ENCODE peak calls at places on chromosome 6, in eight cellular contexts. One of them, this sample, is unnamed.

GRCh38 chr6:107786709-107787588 is 37.2 kb downstream of the SCML4 start:
- DNase-seq in GM13976: peak; percentile 47
- DNase-seq in transverse colon: peak; percentile 17
- DNase-seq in fibroblast of mammary gland: no peak
- DNase-seq in astrocyte of the spinal cord: no peak
- DNase-seq in H9: no peak
- DNase-seq in GM10248: peak; percentile 41
- DNase-seq in retinal pigment epithelial cell: no peak
- DNase-seq in this sample: no peak

GRCh38 chr6:169850746-169851145 is 99.3 kb downstream of the ERMARD start:
- DNase-seq in H9: no peak
- DNase-seq in transverse colon: no peak
- DNase-seq in retinal pigment epithelial cell: no peak
- DNase-seq in fibroblast of mammary gland: no peak
- DNase-seq in astrocyte of the spinal cord: no peak
- DNase-seq in GM13976: no peak
- DNase-seq in GM10248: no peak
- DNase-seq in this sample: no peak

GRCh38 chr6:46051962-46052361 is 36.3 kb upstream of the CLIC5 start:
- DNase-seq in fibroblast of mammary gland: peak; percentile 35
- DNase-seq in retinal pigment epithelial cell: no peak
- DNase-seq in H9: no peak
- DNase-seq in transverse colon: no peak
- DNase-seq in GM13976: no peak
- DNase-seq in astrocyte of the spinal cord: no peak
- DNase-seq in GM10248: no peak
- DNase-seq in this sample: no peak

GRCh38 chr6:38110407-38111025 is 291.0 kb downstream of the ZFAND3 start:
- DNase-seq in retinal pigment epithelial cell: no peak
- DNase-seq in transverse colon: no peak
- DNase-seq in fibroblast of mammary gland: peak; percentile 12
- DNase-seq in H9: no peak
- DNase-seq in GM13976: no peak
- DNase-seq in GM10248: no peak
- DNase-seq in astrocyte of the spinal cord: no peak
- DNase-seq in this sample: no peak

GRCh38 chr6:20197251-20197650 is 15.0 kb downstream of the MBOAT1 start:
- DNase-seq in GM13976: no peak
- DNase-seq in astrocyte of the spinal cord: no peak
- DNase-seq in H9: peak; percentile 72
- DNase-seq in GM10248: no peak
- DNase-seq in fibroblast of mammary gland: no peak
- DNase-seq in retinal pigment epithelial cell: no peak
- DNase-seq in transverse colon: no peak
- DNase-seq in this sample: no peak

GRCh38 chr6:159871911-159872310 is 18.9 kb upstream of the MAS1 start:
- DNase-seq in transverse colon: no peak
- DNase-seq in GM10248: no peak
- DNase-seq in fibroblast of mammary gland: peak; percentile 17
- DNase-seq in astrocyte of the spinal cord: no peak
- DNase-seq in H9: no peak
- DNase-seq in retinal pigment epithelial cell: no peak
- DNase-seq in GM13976: no peak
- DNase-seq in this sample: no peak

GRCh38 chr6:114649298-114649697 is 306.5 kb upstream of the HS3ST5 start:
- DNase-seq in H9: no peak
- DNase-seq in fibroblast of mammary gland: no peak
- DNase-seq in transverse colon: no peak
- DNase-seq in retinal pigment epithelial cell: no peak
- DNase-seq in GM13976: no peak
- DNase-seq in GM10248: no peak
- DNase-seq in astrocyte of the spinal cord: no peak
- DNase-seq in this sample: no peak

GRCh38 chr6:26534681-26535465 is 3.3 kb upstream of the HMGN4 start:
- DNase-seq in fibroblast of mammary gland: no peak
- DNase-seq in GM13976: no peak
- DNase-seq in GM10248: no peak
- DNase-seq in transverse colon: peak; percentile 54
- DNase-seq in astrocyte of the spinal cord: no peak
- DNase-seq in retinal pigment epithelial cell: no peak
- DNase-seq in H9: no peak
- DNase-seq in this sample: no peak

GRCh38 chr6:138310294-138310693 is 67.4 kb upstream of the SMIM28 start:
- DNase-seq in retinal pigment epithelial cell: no peak
- DNase-seq in GM13976: no peak
- DNase-seq in fibroblast of mammary gland: peak; percentile 11
- DNase-seq in H9: no peak
- DNase-seq in astrocyte of the spinal cord: peak; percentile 16
- DNase-seq in transverse colon: no peak
- DNase-seq in GM10248: no peak
- DNase-seq in this sample: no peak

GRCh38 chr6:128421788-128422187 is 98.6 kb downstream of the PTPRK start:
- DNase-seq in H9: no peak
- DNase-seq in retinal pigment epithelial cell: no peak
- DNase-seq in GM10248: no peak
- DNase-seq in astrocyte of the spinal cord: no peak
- DNase-seq in transverse colon: no peak
- DNase-seq in fibroblast of mammary gland: no peak
- DNase-seq in GM13976: no peak
- DNase-seq in this sample: no peak

GRCh38 chr6:112144145-112144926 is 56.9 kb downstream of the FAM229B start:
- DNase-seq in retinal pigment epithelial cell: no peak
- DNase-seq in transverse colon: no peak
- DNase-seq in GM13976: no peak
- DNase-seq in GM10248: no peak
- DNase-seq in astrocyte of the spinal cord: peak; percentile 8
- DNase-seq in H9: no peak
- DNase-seq in fibroblast of mammary gland: peak; percentile 77
- DNase-seq in this sample: peak; percentile 65

GRCh38 chr6:23656257-23656731 is 469.7 kb upstream of the NRSN1 start:
- DNase-seq in transverse colon: no peak
- DNase-seq in H9: no peak
- DNase-seq in fibroblast of mammary gland: no peak
- DNase-seq in GM10248: no peak
- DNase-seq in retinal pigment epithelial cell: peak; percentile 35
- DNase-seq in GM13976: no peak
- DNase-seq in astrocyte of the spinal cord: no peak
- DNase-seq in this sample: no peak

GRCh38 chr6:44569931-44570385 is 182.5 kb downstream of the CDC5L start:
- DNase-seq in H9: peak; percentile 35
- DNase-seq in astrocyte of the spinal cord: peak; percentile 61
- DNase-seq in transverse colon: peak; percentile 18
- DNase-seq in fibroblast of mammary gland: peak; percentile 46
- DNase-seq in retinal pigment epithelial cell: no peak
- DNase-seq in GM10248: no peak
- DNase-seq in GM13976: no peak
- DNase-seq in this sample: no peak

GRCh38 chr6:42506070-42506469 is 54.3 kb upstream of the TRERF1 start:
- DNase-seq in fibroblast of mammary gland: no peak
- DNase-seq in GM13976: no peak
- DNase-seq in astrocyte of the spinal cord: no peak
- DNase-seq in H9: no peak
- DNase-seq in transverse colon: no peak
- DNase-seq in retinal pigment epithelial cell: no peak
- DNase-seq in GM10248: no peak
- DNase-seq in this sample: no peak

GRCh38 chr6:170049641-170050491 is 241.0 kb downstream of the DLL1 start:
- DNase-seq in astrocyte of the spinal cord: peak; percentile 1
- DNase-seq in GM10248: no peak
- DNase-seq in GM13976: no peak
- DNase-seq in fibroblast of mammary gland: peak; percentile 84
- DNase-seq in transverse colon: peak; percentile 85
- DNase-seq in H9: no peak
- DNase-seq in retinal pigment epithelial cell: no peak
- DNase-seq in this sample: peak; percentile 97

GRCh38 chr6:137155830-137156229 is 17.6 kb downstream of the IL22RA2 start:
- DNase-seq in retinal pigment epithelial cell: no peak
- DNase-seq in fibroblast of mammary gland: peak; percentile 84
- DNase-seq in transverse colon: no peak
- DNase-seq in astrocyte of the spinal cord: peak; percentile 62
- DNase-seq in H9: no peak
- DNase-seq in GM10248: peak; percentile 26
- DNase-seq in GM13976: peak; percentile 34
- DNase-seq in this sample: no peak

GRCh38 chr6:131182991-131183425 is 47.7 kb downstream of the AKAP7 start:
- DNase-seq in astrocyte of the spinal cord: peak; percentile 45
- DNase-seq in GM13976: peak; percentile 13
- DNase-seq in H9: peak; percentile 49
- DNase-seq in retinal pigment epithelial cell: no peak
- DNase-seq in fibroblast of mammary gland: peak; percentile 47
- DNase-seq in GM10248: no peak
- DNase-seq in transverse colon: no peak
- DNase-seq in this sample: no peak

GRCh38 chr6:9521152-9521530 is 893.7 kb downstream of the TFAP2A start:
- DNase-seq in astrocyte of the spinal cord: no peak
- DNase-seq in GM13976: peak; percentile 28
- DNase-seq in GM10248: no peak
- DNase-seq in transverse colon: no peak
- DNase-seq in fibroblast of mammary gland: no peak
- DNase-seq in retinal pigment epithelial cell: no peak
- DNase-seq in H9: no peak
- DNase-seq in this sample: no peak

DNA sequence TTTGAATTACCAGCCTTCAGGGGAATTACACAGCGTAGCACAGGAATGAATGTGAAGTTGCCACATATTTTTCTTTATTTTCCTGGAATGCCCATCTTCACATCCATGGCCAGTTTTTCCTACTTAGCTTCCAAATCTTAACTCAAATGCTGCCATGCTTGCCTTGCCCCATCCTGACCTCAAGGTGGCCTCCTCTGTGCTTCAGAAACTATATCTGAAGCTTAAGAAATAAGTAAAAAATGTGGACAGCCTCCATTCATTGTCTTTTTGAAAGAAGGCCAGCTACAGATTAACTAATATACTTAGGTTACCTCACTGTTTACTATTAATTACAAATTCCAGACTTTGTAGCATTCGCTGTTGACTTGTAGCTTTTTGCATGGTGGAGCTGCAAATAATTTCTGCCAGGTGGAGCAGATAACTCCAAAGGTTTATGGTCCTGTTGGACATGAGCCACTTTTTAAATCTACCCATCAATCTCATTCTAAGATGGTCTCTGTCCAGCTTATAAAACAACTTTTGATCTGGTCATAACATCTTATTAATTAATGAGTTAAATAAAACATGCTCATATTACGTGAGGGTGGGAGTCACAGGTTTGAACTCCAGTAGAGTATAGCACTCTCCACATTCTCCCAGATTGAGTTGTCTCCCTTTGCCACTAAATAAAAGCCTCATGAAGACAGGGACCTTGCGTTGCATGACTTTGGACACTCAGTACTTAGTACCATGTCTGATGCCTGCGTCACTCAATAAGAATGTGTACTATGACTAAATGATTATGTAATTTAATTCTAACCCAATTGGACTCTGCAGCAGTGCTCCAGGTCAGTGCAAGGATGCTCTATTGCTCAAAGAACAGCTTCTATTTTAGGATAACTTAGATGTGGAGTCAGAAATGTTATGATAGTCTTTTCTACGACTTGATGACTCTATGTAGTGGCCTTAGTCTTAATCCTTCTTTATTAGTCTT is 678.6 kb upstream of the CITED2 start:
- DNase-seq in fibroblast of mammary gland: peak; percentile 76
- DNase-seq in H9: no peak
- DNase-seq in astrocyte of the spinal cord: peak; percentile 29
- DNase-seq in retinal pigment epithelial cell: no peak
- DNase-seq in GM13976: peak; percentile 3
- DNase-seq in transverse colon: no peak
- DNase-seq in GM10248: no peak
- DNase-seq in this sample: no peak
- TF ChIP-seq CTCF in fibroblast of mammary gland: peak; percentile 50
- TF ChIP-seq CTCF in H9: peak; percentile 66
- TF ChIP-seq CTCF in astrocyte of the spinal cord: peak; percentile 32
- TF ChIP-seq CTCF in retinal pigment epithelial cell: peak; percentile 69
- TF ChIP-seq CTCF in GM13976: peak; percentile 15
- TF ChIP-seq CTCF in transverse colon: peak; percentile 31
- TF ChIP-seq CTCF in GM10248: peak; percentile 32
- TF ChIP-seq CTCF in this sample: peak; percentile 51

GRCh38 chr6:106085984-106086832 is at the start of gene PRDM1:
- DNase-seq in transverse colon: peak; percentile 95
- DNase-seq in GM13976: peak; percentile 81
- DNase-seq in H9: peak; percentile 86
- DNase-seq in astrocyte of the spinal cord: peak; percentile 62
- DNase-seq in fibroblast of mammary gland: peak; percentile 64
- DNase-seq in retinal pigment epithelial cell: no peak
- DNase-seq in GM10248: peak; percentile 82
- DNase-seq in this sample: no peak
- TF ChIP-seq CTCF in transverse colon: peak; percentile 32
- TF ChIP-seq CTCF in GM13976: peak; percentile 14
- TF ChIP-seq CTCF in H9: peak; percentile 56
- TF ChIP-seq CTCF in astrocyte of the spinal cord: peak; percentile 7
- TF ChIP-seq CTCF in fibroblast of mammary gland: no peak
- TF ChIP-seq CTCF in retinal pigment epithelial cell: peak; percentile 13
- TF ChIP-seq CTCF in GM10248: peak; percentile 26
- TF ChIP-seq CTCF in this sample: no peak

GRCh38 chr6:166997768-166998255 is 1.4 kb upstream of the CEP43 start:
- DNase-seq in astrocyte of the spinal cord: peak; percentile 69
- DNase-seq in H9: peak; percentile 68
- DNase-seq in fibroblast of mammary gland: peak; percentile 75
- DNase-seq in retinal pigment epithelial cell: peak; percentile 40
- DNase-seq in transverse colon: peak; percentile 69
- DNase-seq in GM13976: peak; percentile 48
- DNase-seq in GM10248: peak; percentile 44
- DNase-seq in this sample: no peak
- TF ChIP-seq CTCF in astrocyte of the spinal cord: peak; percentile 73
- TF ChIP-seq CTCF in H9: peak; percentile 59
- TF ChIP-seq CTCF in fibroblast of mammary gland: peak; percentile 55
- TF ChIP-seq CTCF in retinal pigment epithelial cell: peak; percentile 68
- TF ChIP-seq CTCF in transverse colon: peak; percentile 58
- TF ChIP-seq CTCF in GM13976: peak; percentile 42
- TF ChIP-seq CTCF in GM10248: peak; percentile 51
- TF ChIP-seq CTCF in this sample: peak; percentile 55

GRCh38 chr6:15276036-15276435 is 30.2 kb downstream of the JARID2 start:
- DNase-seq in H9: no peak
- DNase-seq in GM10248: no peak
- DNase-seq in retinal pigment epithelial cell: no peak
- DNase-seq in fibroblast of mammary gland: no peak
- DNase-seq in GM13976: no peak
- DNase-seq in transverse colon: no peak
- DNase-seq in astrocyte of the spinal cord: no peak
- DNase-seq in this sample: no peak

GRCh38 chr6:15279047-15279661 is 33.3 kb downstream of the JARID2 start:
- DNase-seq in retinal pigment epithelial cell: no peak
- DNase-seq in transverse colon: no peak
- DNase-seq in GM13976: no peak
- DNase-seq in GM10248: no peak
- DNase-seq in fibroblast of mammary gland: no peak
- DNase-seq in H9: no peak
- DNase-seq in astrocyte of the spinal cord: no peak
- DNase-seq in this sample: no peak

GRCh38 chr6:15272562-15272961 is 26.7 kb downstream of the JARID2 start:
- DNase-seq in GM10248: no peak
- DNase-seq in astrocyte of the spinal cord: no peak
- DNase-seq in retinal pigment epithelial cell: no peak
- DNase-seq in GM13976: no peak
- DNase-seq in H9: no peak
- DNase-seq in transverse colon: no peak
- DNase-seq in fibroblast of mammary gland: no peak
- DNase-seq in this sample: no peak

GRCh38 chr6:15270402-15270801 is 24.5 kb downstream of the JARID2 start:
- DNase-seq in GM10248: no peak
- DNase-seq in H9: no peak
- DNase-seq in fibroblast of mammary gland: no peak
- DNase-seq in GM13976: no peak
- DNase-seq in transverse colon: no peak
- DNase-seq in retinal pigment epithelial cell: no peak
- DNase-seq in astrocyte of the spinal cord: no peak
- DNase-seq in this sample: no peak

GRCh38 chr6:15274696-15275387 is 29.0 kb downstream of the JARID2 start:
- DNase-seq in fibroblast of mammary gland: peak; percentile 49
- DNase-seq in GM10248: no peak
- DNase-seq in H9: no peak
- DNase-seq in astrocyte of the spinal cord: peak; percentile 38
- DNase-seq in transverse colon: no peak
- DNase-seq in retinal pigment epithelial cell: no peak
- DNase-seq in GM13976: no peak
- DNase-seq in this sample: no peak
- TF ChIP-seq CTCF in fibroblast of mammary gland: peak; percentile 27
- TF ChIP-seq CTCF in GM10248: no peak
- TF ChIP-seq CTCF in H9: peak; percentile 24
- TF ChIP-seq CTCF in astrocyte of the spinal cord: peak; percentile 34
- TF ChIP-seq CTCF in transverse colon: no peak
- TF ChIP-seq CTCF in retinal pigment epithelial cell: peak; percentile 28
- TF ChIP-seq CTCF in GM13976: peak; percentile 18
- TF ChIP-seq CTCF in this sample: peak; percentile 11

This sample was measured in AG09319.